ENCODE peak calls at places on chromosomes 5 and 9, in eight cellular contexts. One of them, this sample, is unnamed.
A peak's percentile ranks its signal among the peaks of the same experiment; 100 is the strongest.

GRCh38 chr9:306907-307306 is 92.2 kb downstream of the DOCK8 start:
- DNase-seq in GM10248: peak; percentile 26
- DNase-seq in NB4: peak; percentile 84
- DNase-seq in HepG2: peak; percentile 13
- DNase-seq in neural progenitor cell: peak; percentile 13
- DNase-seq in cardiac fibroblast: no peak
- DNase-seq in PC-3: peak; percentile 10
- DNase-seq in left ventricle myocardium inferior: no peak
- DNase-seq in this sample: no peak

GRCh38 chr5:174335682-174336364 is 290.3 kb downstream of the NSG2 start:
- DNase-seq in cardiac fibroblast: no peak
- DNase-seq in HepG2: no peak
- DNase-seq in NB4: no peak
- DNase-seq in left ventricle myocardium inferior: no peak
- DNase-seq in GM10248: no peak
- DNase-seq in PC-3: peak; percentile 91
- DNase-seq in neural progenitor cell: no peak
- DNase-seq in this sample: no peak

GRCh38 chr9:132472199-132472598 is 62.2 kb downstream of the CFAP77 start:
- DNase-seq in PC-3: no peak
- DNase-seq in cardiac fibroblast: no peak
- DNase-seq in HepG2: no peak
- DNase-seq in left ventricle myocardium inferior: no peak
- DNase-seq in neural progenitor cell: no peak
- DNase-seq in GM10248: no peak
- DNase-seq in NB4: no peak
- DNase-seq in this sample: no peak

GRCh38 chr5:83530186-83530585 is 58.6 kb downstream of the VCAN start:
- DNase-seq in GM10248: no peak
- DNase-seq in PC-3: no peak
- DNase-seq in cardiac fibroblast: peak; percentile 39
- DNase-seq in NB4: no peak
- DNase-seq in HepG2: no peak
- DNase-seq in left ventricle myocardium inferior: no peak
- DNase-seq in neural progenitor cell: no peak
- DNase-seq in this sample: no peak

GRCh38 chr5:38290028-38290653 is 31.8 kb downstream of the EGFLAM start:
- DNase-seq in neural progenitor cell: no peak
- DNase-seq in HepG2: no peak
- DNase-seq in left ventricle myocardium inferior: no peak
- DNase-seq in NB4: no peak
- DNase-seq in PC-3: no peak
- DNase-seq in cardiac fibroblast: no peak
- DNase-seq in GM10248: no peak
- DNase-seq in this sample: no peak

GRCh38 chr5:2755811-2756210 is 4.3 kb upstream of the IRX2 start:
- DNase-seq in neural progenitor cell: peak; percentile 30
- DNase-seq in left ventricle myocardium inferior: no peak
- DNase-seq in GM10248: no peak
- DNase-seq in NB4: no peak
- DNase-seq in PC-3: no peak
- DNase-seq in HepG2: no peak
- DNase-seq in cardiac fibroblast: peak; percentile 29
- DNase-seq in this sample: peak; percentile 37

GRCh38 chr5:83523926-83524325 is 52.4 kb downstream of the VCAN start:
- DNase-seq in GM10248: no peak
- DNase-seq in PC-3: no peak
- DNase-seq in left ventricle myocardium inferior: no peak
- DNase-seq in neural progenitor cell: no peak
- DNase-seq in NB4: no peak
- DNase-seq in HepG2: no peak
- DNase-seq in cardiac fibroblast: no peak
- DNase-seq in this sample: no peak

GRCh38 chr5:93622240-93622885 is 39.3 kb downstream of the NR2F1 start:
- DNase-seq in left ventricle myocardium inferior: no peak
- DNase-seq in NB4: peak; percentile 39
- DNase-seq in neural progenitor cell: peak; percentile 59
- DNase-seq in GM10248: no peak
- DNase-seq in PC-3: peak; percentile 43
- DNase-seq in cardiac fibroblast: peak; percentile 84
- DNase-seq in HepG2: peak; percentile 46
- DNase-seq in this sample: no peak

GRCh38 chr9:81032030-81032572 is 657.2 kb downstream of the TLE1 start:
- DNase-seq in cardiac fibroblast: peak; percentile 91
- DNase-seq in GM10248: no peak
- DNase-seq in PC-3: peak; percentile 57
- DNase-seq in neural progenitor cell: no peak
- DNase-seq in NB4: peak; percentile 5
- DNase-seq in left ventricle myocardium inferior: no peak
- DNase-seq in HepG2: peak; percentile 2
- DNase-seq in this sample: no peak

GRCh38 chr5:7397005-7397546 is 1.1 kb downstream of the ADCY2 start:
- DNase-seq in neural progenitor cell: no peak
- DNase-seq in cardiac fibroblast: no peak
- DNase-seq in left ventricle myocardium inferior: no peak
- DNase-seq in GM10248: no peak
- DNase-seq in PC-3: no peak
- DNase-seq in HepG2: no peak
- DNase-seq in NB4: peak; percentile 8
- DNase-seq in this sample: no peak

GRCh38 chr5:116837876-116838568 is 263.4 kb upstream of the SEMA6A start:
- DNase-seq in left ventricle myocardium inferior: no peak
- DNase-seq in cardiac fibroblast: no peak
- DNase-seq in PC-3: no peak
- DNase-seq in HepG2: no peak
- DNase-seq in GM10248: no peak
- DNase-seq in NB4: no peak
- DNase-seq in neural progenitor cell: no peak
- DNase-seq in this sample: no peak

GRCh38 chr5:138677782-138678181 is 75.4 kb upstream of the CTNNA1 start:
- DNase-seq in NB4: no peak
- DNase-seq in HepG2: no peak
- DNase-seq in left ventricle myocardium inferior: no peak
- DNase-seq in neural progenitor cell: no peak
- DNase-seq in cardiac fibroblast: no peak
- DNase-seq in PC-3: no peak
- DNase-seq in GM10248: no peak
- DNase-seq in this sample: no peak

GRCh38 chr5:132459983-132460834 is 30.4 kb downstream of the IRF1 start:
- DNase-seq in NB4: peak; percentile 80
- DNase-seq in HepG2: no peak
- DNase-seq in neural progenitor cell: no peak
- DNase-seq in PC-3: no peak
- DNase-seq in cardiac fibroblast: no peak
- DNase-seq in left ventricle myocardium inferior: peak; percentile 45
- DNase-seq in GM10248: no peak
- DNase-seq in this sample: no peak

GRCh38 chr5:132265336-132266030 is 8.0 kb downstream of the PDLIM4 start:
- DNase-seq in left ventricle myocardium inferior: peak; percentile 36
- DNase-seq in NB4: no peak
- DNase-seq in PC-3: peak; percentile 92
- DNase-seq in GM10248: peak; percentile 8
- DNase-seq in cardiac fibroblast: peak; percentile 95
- DNase-seq in HepG2: peak; percentile 23
- DNase-seq in neural progenitor cell: no peak
- DNase-seq in this sample: peak; percentile 82

GRCh38 chr5:118603278-118603677 is 385.1 kb downstream of the DTWD2 start:
- DNase-seq in neural progenitor cell: no peak
- DNase-seq in NB4: no peak
- DNase-seq in PC-3: no peak
- DNase-seq in left ventricle myocardium inferior: no peak
- DNase-seq in GM10248: no peak
- DNase-seq in HepG2: no peak
- DNase-seq in cardiac fibroblast: no peak
- DNase-seq in this sample: no peak

GRCh38 chr5:33701251-33701650 is 190.5 kb downstream of the ADAMTS12 start:
- DNase-seq in cardiac fibroblast: peak; percentile 83
- DNase-seq in PC-3: no peak
- DNase-seq in GM10248: no peak
- DNase-seq in neural progenitor cell: no peak
- DNase-seq in left ventricle myocardium inferior: no peak
- DNase-seq in HepG2: no peak
- DNase-seq in NB4: no peak
- DNase-seq in this sample: no peak

GRCh38 chr5:129460121-129460950 is at the start of gene ADAMTS19:
- DNase-seq in PC-3: peak; percentile 21
- DNase-seq in GM10248: peak; percentile 31
- DNase-seq in NB4: no peak
- DNase-seq in cardiac fibroblast: peak; percentile 52
- DNase-seq in left ventricle myocardium inferior: peak; percentile 18
- DNase-seq in HepG2: no peak
- DNase-seq in neural progenitor cell: peak; percentile 68
- DNase-seq in this sample: no peak

GRCh38 chr5:14872070-14872989 is 752 bp upstream of the ANKH start:
- DNase-seq in HepG2: peak; percentile 53
- DNase-seq in NB4: peak; percentile 64
- DNase-seq in cardiac fibroblast: peak; percentile 35
- DNase-seq in PC-3: peak; percentile 34
- DNase-seq in GM10248: peak; percentile 57
- DNase-seq in neural progenitor cell: peak; percentile 58
- DNase-seq in left ventricle myocardium inferior: peak; percentile 83
- DNase-seq in this sample: peak; percentile 59

GRCh38 chr9:110942522-110942921 is 95.7 kb downstream of the LPAR1 start:
- DNase-seq in HepG2: no peak
- DNase-seq in PC-3: peak; percentile 40
- DNase-seq in cardiac fibroblast: peak; percentile 74
- DNase-seq in NB4: no peak
- DNase-seq in GM10248: no peak
- DNase-seq in left ventricle myocardium inferior: no peak
- DNase-seq in neural progenitor cell: no peak
- DNase-seq in this sample: no peak

GRCh38 chr9:36136277-36136893 is at the start of gene GLIPR2:
- DNase-seq in left ventricle myocardium inferior: peak; percentile 83
- DNase-seq in PC-3: peak; percentile 64
- DNase-seq in HepG2: peak; percentile 18
- DNase-seq in neural progenitor cell: peak; percentile 80
- DNase-seq in cardiac fibroblast: peak; percentile 66
- DNase-seq in GM10248: peak; percentile 95
- DNase-seq in NB4: peak; percentile 77
- DNase-seq in this sample: no peak
- TF ChIP-seq CTCF in left ventricle myocardium inferior: peak; percentile 36
- TF ChIP-seq CTCF in PC-3: no peak
- TF ChIP-seq CTCF in HepG2: peak; percentile 19
- TF ChIP-seq CTCF in neural progenitor cell: peak; percentile 39
- TF ChIP-seq CTCF in cardiac fibroblast: no peak
- TF ChIP-seq CTCF in GM10248: peak; percentile 18
- TF ChIP-seq CTCF in NB4: no peak
- TF ChIP-seq CTCF in this sample: no peak

DNA sequence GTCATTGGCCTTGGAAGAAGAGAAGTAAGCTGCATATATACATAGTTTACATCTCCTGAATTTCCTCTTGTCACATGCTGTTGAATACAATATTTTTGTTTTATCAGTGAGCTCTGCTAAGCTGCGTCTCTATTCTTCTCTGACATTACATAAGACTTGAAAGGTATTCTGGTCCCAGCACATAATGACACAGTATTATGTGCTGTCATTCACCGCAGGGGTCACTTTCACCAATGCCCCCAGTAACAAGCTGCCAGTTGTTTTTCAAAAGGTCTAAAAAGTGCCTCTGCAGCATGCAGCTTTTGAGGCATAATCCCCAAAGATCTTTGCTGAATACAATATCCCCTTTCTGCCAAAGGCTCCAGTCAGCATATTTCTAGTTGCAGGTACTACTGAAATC is 349.0 kb upstream of the FAM174A start:
- DNase-seq in PC-3: no peak
- DNase-seq in HepG2: no peak
- DNase-seq in cardiac fibroblast: no peak
- DNase-seq in GM10248: no peak
- DNase-seq in NB4: no peak
- DNase-seq in left ventricle myocardium inferior: no peak
- DNase-seq in neural progenitor cell: peak; percentile 65
- DNase-seq in this sample: no peak
- TF ChIP-seq CTCF in PC-3: no peak
- TF ChIP-seq CTCF in HepG2: no peak
- TF ChIP-seq CTCF in cardiac fibroblast: no peak
- TF ChIP-seq CTCF in GM10248: no peak
- TF ChIP-seq CTCF in NB4: no peak
- TF ChIP-seq CTCF in left ventricle myocardium inferior: no peak
- TF ChIP-seq CTCF in neural progenitor cell: no peak
- TF ChIP-seq CTCF in this sample: no peak

DNA sequence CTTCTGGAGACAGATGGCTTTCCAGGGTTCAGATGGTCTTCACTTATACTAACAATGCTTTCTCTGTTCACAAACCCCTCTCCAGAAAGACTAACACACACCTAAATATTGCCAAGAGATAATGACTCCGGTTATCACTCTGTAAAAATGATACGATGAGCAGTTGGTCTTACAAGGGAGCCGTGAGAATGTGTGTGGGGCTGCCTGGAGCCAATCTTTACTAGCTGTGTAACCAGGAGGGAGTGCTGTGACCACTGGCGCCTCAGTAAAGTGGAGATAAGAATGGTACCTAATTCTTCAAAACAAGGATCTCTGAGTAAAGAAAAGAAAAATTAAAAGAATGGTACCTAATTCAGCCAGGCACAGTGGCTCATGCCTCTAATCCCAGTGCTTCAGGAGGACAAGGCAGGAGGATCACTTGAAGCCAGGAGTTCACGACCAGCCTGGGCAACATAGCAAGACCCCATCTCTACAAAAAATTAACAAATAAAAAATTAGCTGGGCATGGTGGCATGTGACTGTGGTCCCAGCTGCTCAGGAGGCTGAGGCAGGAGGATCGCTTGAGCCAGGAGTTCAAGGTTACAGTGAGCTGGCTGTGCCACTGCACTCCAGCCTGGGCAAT is 39.9 kb upstream of the IL17B start:
- DNase-seq in PC-3: no peak
- DNase-seq in GM10248: no peak
- DNase-seq in HepG2: no peak
- DNase-seq in cardiac fibroblast: peak; percentile 22
- DNase-seq in neural progenitor cell: no peak
- DNase-seq in NB4: no peak
- DNase-seq in left ventricle myocardium inferior: no peak
- DNase-seq in this sample: no peak
- TF ChIP-seq CTCF in PC-3: no peak
- TF ChIP-seq CTCF in GM10248: no peak
- TF ChIP-seq CTCF in HepG2: no peak
- TF ChIP-seq CTCF in cardiac fibroblast: no peak
- TF ChIP-seq CTCF in neural progenitor cell: no peak
- TF ChIP-seq CTCF in NB4: no peak
- TF ChIP-seq CTCF in left ventricle myocardium inferior: no peak
- TF ChIP-seq CTCF in this sample: no peak

DNA sequence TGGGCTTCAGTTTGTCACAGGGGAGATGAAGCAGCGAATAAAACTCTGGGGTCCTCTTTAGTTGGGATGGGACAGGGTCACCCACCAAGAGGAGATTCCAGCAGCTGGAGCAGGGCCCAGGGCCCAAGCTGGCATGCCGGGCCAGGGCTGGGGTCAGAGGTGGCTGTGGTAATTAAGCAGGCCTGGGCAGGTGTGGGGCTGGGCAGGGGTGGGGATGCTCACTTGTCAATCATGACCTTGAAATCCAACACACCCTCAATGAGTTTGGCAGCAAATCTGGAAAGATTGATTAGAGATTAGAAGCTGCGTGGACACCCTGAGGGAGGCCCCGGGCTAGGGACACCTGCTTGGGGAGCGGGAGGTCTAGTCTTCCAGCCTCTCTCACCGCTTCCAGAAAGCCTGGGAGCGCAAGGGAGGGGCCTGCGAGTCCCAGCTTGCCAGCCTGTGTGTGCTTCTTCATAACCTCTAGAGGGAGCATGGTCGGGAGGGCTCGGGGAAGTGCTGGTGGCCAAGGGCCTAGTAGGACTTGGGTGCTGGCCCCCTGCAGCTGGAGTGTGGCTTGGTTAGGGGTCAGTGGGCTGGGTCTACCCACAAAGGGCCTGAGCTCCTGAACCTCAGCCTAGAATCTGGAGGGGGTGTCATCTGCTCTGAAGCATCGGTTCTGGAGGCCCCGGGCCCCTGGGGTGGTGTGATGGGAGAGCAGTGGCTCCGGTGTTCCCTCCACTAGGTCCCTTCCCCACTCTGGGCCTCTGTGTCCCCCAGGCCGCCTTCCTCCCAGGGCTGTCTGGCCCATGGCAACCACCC is 7.6 kb downstream of the CRAT start:
- DNase-seq in GM10248: peak; percentile 62
- DNase-seq in NB4: peak; percentile 54
- DNase-seq in neural progenitor cell: peak; percentile 79
- DNase-seq in HepG2: peak; percentile 61
- DNase-seq in cardiac fibroblast: peak; percentile 59
- DNase-seq in left ventricle myocardium inferior: peak; percentile 34
- DNase-seq in PC-3: no peak
- DNase-seq in this sample: no peak
- TF ChIP-seq CTCF in GM10248: peak; percentile 65
- TF ChIP-seq CTCF in NB4: peak; percentile 53
- TF ChIP-seq CTCF in neural progenitor cell: peak; percentile 66
- TF ChIP-seq CTCF in HepG2: peak; percentile 63
- TF ChIP-seq CTCF in cardiac fibroblast: peak; percentile 78
- TF ChIP-seq CTCF in left ventricle myocardium inferior: peak; percentile 59
- TF ChIP-seq CTCF in PC-3: peak; percentile 50
- TF ChIP-seq CTCF in this sample: peak; percentile 18